ENCODE peak calls at places on chromosomes 11 and 22, in four cellular contexts. One of them, this sample, is unnamed.

GRCh38 chr11:230431-230830 is 5.7 kb downstream of the SIRT3 start:
- DNase-seq in fibroblast of lung: no peak
- DNase-seq in neuronal stem cell: no peak
- DNase-seq in IMR-90: no peak
- DNase-seq in this sample: no peak

GRCh38 chr11:69343401-69344321 is 49.7 kb downstream of the MYEOV start:
- DNase-seq in fibroblast of lung: no peak
- DNase-seq in neuronal stem cell: no peak
- DNase-seq in IMR-90: no peak
- DNase-seq in this sample: no peak

GRCh38 chr11:75924966-75925784 is 110.2 kb downstream of the UVRAG start:
- DNase-seq in fibroblast of lung: peak; percentile 63
- DNase-seq in neuronal stem cell: no peak
- DNase-seq in IMR-90: no peak
- DNase-seq in this sample: no peak

GRCh38 chr11:104005234-104005855 is 31.1 kb upstream of the DDI1 start:
- DNase-seq in fibroblast of lung: peak; percentile 62
- DNase-seq in neuronal stem cell: no peak
- DNase-seq in IMR-90: peak; percentile 72
- DNase-seq in this sample: peak; percentile 50

GRCh38 chr11:132531921-132532320 is 1000.4 kb downstream of the OPCML start:
- DNase-seq in fibroblast of lung: no peak
- DNase-seq in neuronal stem cell: no peak
- DNase-seq in IMR-90: no peak
- DNase-seq in this sample: no peak

GRCh38 chr11:112212290-112212689 is 13.9 kb upstream of the PTS start:
- DNase-seq in fibroblast of lung: no peak
- DNase-seq in neuronal stem cell: no peak
- DNase-seq in IMR-90: peak; percentile 20
- DNase-seq in this sample: no peak

GRCh38 chr11:45590743-45591142 is 74.7 kb downstream of the CHST1 start:
- DNase-seq in fibroblast of lung: no peak
- DNase-seq in neuronal stem cell: no peak
- DNase-seq in IMR-90: no peak
- DNase-seq in this sample: no peak

GRCh38 chr22:50439314-50440250 is 35.3 kb downstream of the SBF1 start:
- DNase-seq in fibroblast of lung: no peak
- DNase-seq in neuronal stem cell: no peak
- DNase-seq in IMR-90: no peak
- DNase-seq in this sample: no peak

GRCh38 chr22:26431151-26431995 is 2.3 kb downstream of the ASPHD2 start:
- DNase-seq in fibroblast of lung: no peak
- DNase-seq in neuronal stem cell: no peak
- DNase-seq in IMR-90: no peak
- DNase-seq in this sample: peak; percentile 22

GRCh38 chr11:8671651-8672062 is 10.8 kb downstream of the TRIM66 start:
- DNase-seq in fibroblast of lung: peak; percentile 80
- DNase-seq in neuronal stem cell: no peak
- DNase-seq in IMR-90: peak; percentile 87
- DNase-seq in this sample: no peak

GRCh38 chr11:14544611-14545010 is 24.4 kb upstream of the PSMA1 start:
- DNase-seq in fibroblast of lung: peak; percentile 78
- DNase-seq in neuronal stem cell: no peak
- DNase-seq in IMR-90: peak; percentile 33
- DNase-seq in this sample: peak; percentile 77

GRCh38 chr22:43182118-43182517 is 4.8 kb downstream of the TTLL12 start:
- DNase-seq in fibroblast of lung: no peak
- DNase-seq in neuronal stem cell: no peak
- DNase-seq in IMR-90: no peak
- DNase-seq in this sample: no peak

GRCh38 chr11:1196516-1197391 is 26.1 kb upstream of the MUC5B start:
- DNase-seq in fibroblast of lung: no peak
- DNase-seq in neuronal stem cell: no peak
- DNase-seq in IMR-90: no peak
- DNase-seq in this sample: no peak

GRCh38 chr11:123901867-123902266 is at the start of gene OR8D4:
- DNase-seq in fibroblast of lung: no peak
- DNase-seq in neuronal stem cell: no peak
- DNase-seq in IMR-90: no peak
- DNase-seq in this sample: no peak

GRCh38 chr11:17593466-17594245 is 46.6 kb downstream of the OTOG start:
- DNase-seq in fibroblast of lung: no peak
- DNase-seq in neuronal stem cell: no peak
- DNase-seq in IMR-90: no peak
- DNase-seq in this sample: no peak

GRCh38 chr11:34784318-34784841 is 131.8 kb downstream of the APIP start:
- DNase-seq in fibroblast of lung: no peak
- DNase-seq in neuronal stem cell: no peak
- DNase-seq in IMR-90: no peak
- DNase-seq in this sample: no peak

GRCh38 chr11:78654866-78655265 is 80.2 kb upstream of the NARS2 start:
- DNase-seq in fibroblast of lung: no peak
- DNase-seq in neuronal stem cell: no peak
- DNase-seq in IMR-90: no peak
- DNase-seq in this sample: no peak

GRCh38 chr22:23833017-23833795 is 5.6 kb downstream of the DERL3 start:
- DNase-seq in fibroblast of lung: no peak
- DNase-seq in neuronal stem cell: no peak
- DNase-seq in IMR-90: no peak
- DNase-seq in this sample: no peak

GRCh38 chr22:38129021-38129420 is 18.5 kb upstream of the BAIAP2L2 start:
- DNase-seq in fibroblast of lung: no peak
- DNase-seq in neuronal stem cell: no peak
- DNase-seq in IMR-90: no peak
- DNase-seq in this sample: no peak

GRCh38 chr22:38127869-38128268 is 17.4 kb upstream of the BAIAP2L2 start:
- DNase-seq in fibroblast of lung: no peak
- DNase-seq in neuronal stem cell: no peak
- DNase-seq in IMR-90: no peak
- DNase-seq in this sample: no peak

GRCh38 chr22:38125038-38125610 is 14.6 kb upstream of the BAIAP2L2 start:
- DNase-seq in fibroblast of lung: no peak
- DNase-seq in neuronal stem cell: no peak
- DNase-seq in IMR-90: no peak
- DNase-seq in this sample: no peak

GRCh38 chr22:38125731-38126344 is 15.4 kb upstream of the BAIAP2L2 start:
- DNase-seq in fibroblast of lung: no peak
- DNase-seq in neuronal stem cell: no peak
- DNase-seq in IMR-90: no peak
- DNase-seq in this sample: no peak

DNA sequence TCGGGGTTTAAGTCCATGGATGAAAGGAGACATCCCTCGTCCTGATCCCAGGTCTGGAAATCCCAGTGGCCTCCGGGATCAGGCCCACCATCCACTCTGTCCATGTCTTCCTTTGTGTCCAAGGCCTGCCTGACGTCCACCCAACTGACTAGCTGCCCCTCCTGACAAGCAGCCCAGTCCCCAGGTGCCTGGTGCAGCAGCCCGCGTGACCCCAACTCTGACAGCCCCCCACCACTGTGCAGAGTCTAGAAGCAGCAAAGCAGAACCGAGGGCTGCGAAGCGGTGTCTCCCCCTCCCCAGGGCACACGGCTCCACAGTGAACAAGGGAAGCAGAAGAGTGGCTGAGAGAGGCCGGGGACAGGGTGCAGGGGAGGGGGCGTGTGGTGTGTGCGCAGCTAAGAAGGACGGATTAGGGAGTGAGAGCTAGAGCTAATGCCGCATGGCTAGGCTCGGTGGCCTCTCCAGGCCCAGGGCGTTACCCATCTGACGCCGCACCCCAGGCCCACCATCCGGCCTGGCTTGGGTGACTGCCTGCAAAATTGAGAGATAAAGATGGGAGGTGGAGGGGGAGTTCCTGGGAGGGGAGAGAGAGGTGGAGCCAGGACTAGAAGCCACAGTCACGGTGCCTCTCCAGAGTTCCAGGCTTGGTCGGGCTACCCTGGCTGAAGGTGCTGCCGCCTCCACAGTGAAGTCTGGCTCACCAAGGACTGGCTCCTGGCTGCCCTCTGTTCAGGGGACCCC is 16.6 kb upstream of the BAIAP2L2 start:
- DNase-seq in fibroblast of lung: no peak
- DNase-seq in neuronal stem cell: no peak
- DNase-seq in IMR-90: no peak
- DNase-seq in this sample: no peak
- H3K4me2 ChIP-seq in fibroblast of lung: no peak overlapping the region
- H3K4me2 ChIP-seq in neuronal stem cell: no peak overlapping the region
- H3K4me2 ChIP-seq in IMR-90: no peak overlapping the region
- H3K4me2 ChIP-seq in this sample: no peak overlapping the region

DNA sequence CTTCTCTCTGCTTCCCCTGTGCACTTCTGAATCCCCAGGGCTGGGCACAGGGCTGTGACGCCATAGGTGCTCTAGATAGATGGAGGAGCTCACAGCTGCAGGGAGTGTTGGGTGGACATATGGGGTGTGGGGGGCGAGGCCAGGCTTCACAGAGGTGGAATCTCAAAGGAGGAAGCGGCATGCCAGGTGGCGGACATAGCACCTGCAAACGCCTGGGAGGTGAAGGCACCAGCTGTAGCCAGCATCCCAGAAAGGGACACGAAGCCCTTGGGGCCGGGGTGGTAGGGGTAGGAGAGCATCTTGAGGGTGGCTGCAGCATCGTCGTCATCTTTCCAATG is 14.6 kb upstream of the KCNQ1OT1 start:
- DNase-seq in fibroblast of lung: no peak
- DNase-seq in neuronal stem cell: no peak
- DNase-seq in IMR-90: no peak
- DNase-seq in this sample: no peak
- H3K4me2 ChIP-seq in fibroblast of lung: no peak overlapping the region
- H3K4me2 ChIP-seq in neuronal stem cell: no peak overlapping the region
- H3K4me2 ChIP-seq in IMR-90: no peak overlapping the region
- H3K4me2 ChIP-seq in this sample: no peak overlapping the region

GRCh38 chr11:3051435-3052108 is 5.7 kb downstream of the CARS1 start:
- DNase-seq in fibroblast of lung: no peak
- DNase-seq in neuronal stem cell: no peak
- DNase-seq in IMR-90: no peak
- DNase-seq in this sample: no peak
- H3K4me2 ChIP-seq in fibroblast of lung: no peak overlapping the region
- H3K4me2 ChIP-seq in neuronal stem cell: no peak overlapping the region
- H3K4me2 ChIP-seq in IMR-90: no peak overlapping the region
- H3K4me2 ChIP-seq in this sample: no peak overlapping the region

GRCh38 chr11:120256779-120257178 is 16.8 kb downstream of the POU2F3 start:
- DNase-seq in fibroblast of lung: no peak
- DNase-seq in neuronal stem cell: no peak
- DNase-seq in IMR-90: no peak
- DNase-seq in this sample: no peak

GRCh38 chr11:120255519-120255866 is 15.6 kb downstream of the POU2F3 start:
- DNase-seq in fibroblast of lung: no peak
- DNase-seq in neuronal stem cell: no peak
- DNase-seq in IMR-90: no peak
- DNase-seq in this sample: no peak

GRCh38 chr11:120256178-120256577 is 16.2 kb downstream of the POU2F3 start:
- DNase-seq in fibroblast of lung: no peak
- DNase-seq in neuronal stem cell: no peak
- DNase-seq in IMR-90: no peak
- DNase-seq in this sample: no peak

GRCh38 chr11:120257346-120257745 is 17.4 kb downstream of the POU2F3 start:
- DNase-seq in fibroblast of lung: no peak
- DNase-seq in neuronal stem cell: no peak
- DNase-seq in IMR-90: no peak
- DNase-seq in this sample: no peak

DNA sequence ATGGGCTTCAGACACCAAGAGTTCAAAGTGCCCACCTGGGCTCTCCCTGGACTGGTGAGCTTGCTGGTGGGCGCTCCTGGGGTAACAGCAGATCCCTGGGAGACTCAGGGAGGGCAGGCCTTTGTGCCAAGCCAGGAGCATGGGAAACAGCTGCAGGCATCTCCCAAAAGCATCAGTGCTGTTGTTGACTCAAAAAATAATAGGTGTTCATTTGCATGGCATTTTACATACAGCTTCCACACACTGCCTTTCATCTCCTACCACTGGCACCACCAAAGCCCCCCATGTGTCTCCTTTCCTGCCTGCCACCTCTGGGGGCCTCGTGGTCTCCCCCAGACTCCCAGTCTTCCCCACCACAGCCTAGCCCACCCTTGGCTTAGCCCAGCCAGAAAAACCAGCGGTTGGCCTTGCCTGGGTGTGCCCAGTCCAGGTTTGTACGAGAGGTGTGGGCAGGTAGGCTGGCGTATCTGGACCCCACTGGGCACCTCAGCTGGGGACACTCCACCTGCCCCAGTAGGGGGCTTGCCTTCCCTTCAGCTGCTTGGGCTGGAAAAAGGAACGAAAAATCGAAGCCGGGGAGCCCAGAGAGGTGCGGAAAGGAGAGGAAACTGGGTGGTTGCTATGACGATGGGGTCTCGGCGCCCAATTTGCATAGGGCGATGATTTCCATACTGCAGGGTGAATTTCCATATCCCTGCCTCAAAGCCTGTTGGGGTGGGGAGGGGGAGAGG is 15.0 kb downstream of the POU2F3 start:
- DNase-seq in fibroblast of lung: no peak
- DNase-seq in neuronal stem cell: peak; percentile 36
- DNase-seq in IMR-90: no peak
- DNase-seq in this sample: no peak
- H3K4me2 ChIP-seq in fibroblast of lung: no peak overlapping the region
- H3K4me2 ChIP-seq in neuronal stem cell: peak overlapping the region; percentile 53
- H3K4me2 ChIP-seq in IMR-90: no peak overlapping the region
- H3K4me2 ChIP-seq in this sample: no peak overlapping the region

DNA sequence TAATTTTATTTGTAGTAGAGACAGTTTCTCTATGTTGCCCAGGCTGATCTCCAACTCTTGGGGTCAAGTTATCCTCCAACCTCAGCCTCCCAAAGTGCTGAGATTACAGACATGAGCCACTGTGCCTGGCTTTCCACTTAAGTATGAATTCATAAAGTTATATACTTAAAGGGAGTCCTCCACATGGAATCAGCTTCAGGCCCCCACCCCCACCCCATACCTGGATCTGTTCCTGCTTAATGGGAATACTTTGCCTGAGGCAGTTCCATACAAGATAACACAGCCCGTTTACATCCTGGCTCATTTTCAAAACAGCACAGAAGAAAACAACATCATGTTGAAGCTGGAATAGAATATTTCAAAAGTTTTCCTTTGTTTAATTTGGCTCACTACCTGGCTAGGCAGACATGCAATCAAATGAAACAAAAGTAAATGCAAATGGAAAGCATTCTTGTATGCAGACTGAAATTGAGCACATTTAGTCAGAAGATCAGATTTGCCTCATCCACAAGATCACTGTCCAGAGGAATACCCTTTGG is 82.4 kb downstream of the FAT3 start:
- DNase-seq in fibroblast of lung: no peak
- DNase-seq in neuronal stem cell: no peak
- DNase-seq in IMR-90: no peak
- DNase-seq in this sample: no peak
- H3K4me2 ChIP-seq in fibroblast of lung: no peak overlapping the region
- H3K4me2 ChIP-seq in neuronal stem cell: no peak overlapping the region
- H3K4me2 ChIP-seq in IMR-90: no peak overlapping the region
- H3K4me2 ChIP-seq in this sample: no peak overlapping the region